ENCODE peak calls at places on chromosomes 16 and 17, in six cellular contexts. One of them, this sample, is unnamed.

GRCh38 chr17:34121311-34121710 is 133.8 kb upstream of the CCL2 start:
- DNase-seq in hippocampal formation: no peak
- DNase-seq in CD14-positive monocyte: no peak
- DNase-seq in tibial nerve: no peak
- DNase-seq in NCI-H1436: no peak
- DNase-seq in activated CD4-positive, CD25-positive, alpha-beta regulatory T cell treated with anti-CD3 and anti-CD28 coated beads, Interleukin-2, amount 50 U/mL, for 16 hours: no peak
- DNase-seq in this sample: no peak

GRCh38 chr17:78233678-78234077 is 2.2 kb downstream of the TMEM235 start:
- DNase-seq in hippocampal formation: no peak
- DNase-seq in CD14-positive monocyte: no peak
- DNase-seq in tibial nerve: no peak
- DNase-seq in NCI-H1436: no peak
- DNase-seq in activated CD4-positive, CD25-positive, alpha-beta regulatory T cell treated with anti-CD3 and anti-CD28 coated beads, Interleukin-2, amount 50 U/mL, for 16 hours: no peak
- DNase-seq in this sample: no peak

GRCh38 chr17:7676533-7676932 is 10.8 kb downstream of the TP53 start:
- DNase-seq in hippocampal formation: no peak
- DNase-seq in CD14-positive monocyte: no peak
- DNase-seq in tibial nerve: no peak
- DNase-seq in NCI-H1436: no peak
- DNase-seq in activated CD4-positive, CD25-positive, alpha-beta regulatory T cell treated with anti-CD3 and anti-CD28 coated beads, Interleukin-2, amount 50 U/mL, for 16 hours: no peak
- DNase-seq in this sample: no peak

GRCh38 chr17:205176-205538 is 23.7 kb upstream of the DOC2B start:
- DNase-seq in hippocampal formation: no peak
- DNase-seq in CD14-positive monocyte: no peak
- DNase-seq in tibial nerve: no peak
- DNase-seq in NCI-H1436: no peak
- DNase-seq in activated CD4-positive, CD25-positive, alpha-beta regulatory T cell treated with anti-CD3 and anti-CD28 coated beads, Interleukin-2, amount 50 U/mL, for 16 hours: no peak
- DNase-seq in this sample: peak; percentile 65

GRCh38 chr16:30488764-30489595 is 16.4 kb downstream of the ITGAL start:
- DNase-seq in hippocampal formation: no peak
- DNase-seq in CD14-positive monocyte: no peak
- DNase-seq in tibial nerve: no peak
- DNase-seq in NCI-H1436: no peak
- DNase-seq in activated CD4-positive, CD25-positive, alpha-beta regulatory T cell treated with anti-CD3 and anti-CD28 coated beads, Interleukin-2, amount 50 U/mL, for 16 hours: no peak
- DNase-seq in this sample: no peak

GRCh38 chr17:6666557-6666956 is 15.0 kb downstream of the C17orf100 start:
- DNase-seq in hippocampal formation: no peak
- DNase-seq in CD14-positive monocyte: no peak
- DNase-seq in tibial nerve: no peak
- DNase-seq in NCI-H1436: no peak
- DNase-seq in activated CD4-positive, CD25-positive, alpha-beta regulatory T cell treated with anti-CD3 and anti-CD28 coated beads, Interleukin-2, amount 50 U/mL, for 16 hours: no peak
- DNase-seq in this sample: no peak

GRCh38 chr17:79698086-79698690 is 32.6 kb upstream of the ENPP7 start:
- DNase-seq in hippocampal formation: no peak
- DNase-seq in CD14-positive monocyte: no peak
- DNase-seq in tibial nerve: no peak
- DNase-seq in NCI-H1436: no peak
- DNase-seq in activated CD4-positive, CD25-positive, alpha-beta regulatory T cell treated with anti-CD3 and anti-CD28 coated beads, Interleukin-2, amount 50 U/mL, for 16 hours: no peak
- DNase-seq in this sample: peak; percentile 62

GRCh38 chr17:42132941-42133340 is 10.3 kb downstream of the HSPB9 start:
- DNase-seq in hippocampal formation: peak; percentile 70
- DNase-seq in CD14-positive monocyte: no peak
- DNase-seq in tibial nerve: no peak
- DNase-seq in NCI-H1436: no peak
- DNase-seq in activated CD4-positive, CD25-positive, alpha-beta regulatory T cell treated with anti-CD3 and anti-CD28 coated beads, Interleukin-2, amount 50 U/mL, for 16 hours: no peak
- DNase-seq in this sample: no peak

GRCh38 chr17:63086483-63087185 is 120.6 kb downstream of the TANC2 start:
- DNase-seq in hippocampal formation: no peak
- DNase-seq in CD14-positive monocyte: no peak
- DNase-seq in tibial nerve: no peak
- DNase-seq in NCI-H1436: no peak
- DNase-seq in activated CD4-positive, CD25-positive, alpha-beta regulatory T cell treated with anti-CD3 and anti-CD28 coated beads, Interleukin-2, amount 50 U/mL, for 16 hours: no peak
- DNase-seq in this sample: no peak

GRCh38 chr17:34781571-34782108 is 179.6 kb downstream of the CCT6B start:
- DNase-seq in hippocampal formation: no peak
- DNase-seq in CD14-positive monocyte: no peak
- DNase-seq in tibial nerve: no peak
- DNase-seq in NCI-H1436: no peak
- DNase-seq in activated CD4-positive, CD25-positive, alpha-beta regulatory T cell treated with anti-CD3 and anti-CD28 coated beads, Interleukin-2, amount 50 U/mL, for 16 hours: no peak
- DNase-seq in this sample: no peak

GRCh38 chr17:10652984-10653680 is 4.0 kb downstream of the MYH3 start:
- DNase-seq in hippocampal formation: no peak
- DNase-seq in CD14-positive monocyte: no peak
- DNase-seq in tibial nerve: no peak
- DNase-seq in NCI-H1436: no peak
- DNase-seq in activated CD4-positive, CD25-positive, alpha-beta regulatory T cell treated with anti-CD3 and anti-CD28 coated beads, Interleukin-2, amount 50 U/mL, for 16 hours: no peak
- DNase-seq in this sample: no peak

GRCh38 chr16:2467301-2468141 is 3.6 kb upstream of the NTN3 start:
- DNase-seq in hippocampal formation: peak; percentile 26
- DNase-seq in CD14-positive monocyte: no peak
- DNase-seq in tibial nerve: peak; percentile 66
- DNase-seq in NCI-H1436: peak; percentile 83
- DNase-seq in activated CD4-positive, CD25-positive, alpha-beta regulatory T cell treated with anti-CD3 and anti-CD28 coated beads, Interleukin-2, amount 50 U/mL, for 16 hours: no peak
- DNase-seq in this sample: peak; percentile 79

GRCh38 chr16:56343661-56344517 is 81.5 kb downstream of the AMFR start:
- DNase-seq in hippocampal formation: no peak
- DNase-seq in CD14-positive monocyte: no peak
- DNase-seq in tibial nerve: no peak
- DNase-seq in NCI-H1436: no peak
- DNase-seq in activated CD4-positive, CD25-positive, alpha-beta regulatory T cell treated with anti-CD3 and anti-CD28 coated beads, Interleukin-2, amount 50 U/mL, for 16 hours: no peak
- DNase-seq in this sample: no peak

GRCh38 chr17:31787857-31788570 is 71.0 kb downstream of the COPRS start:
- DNase-seq in hippocampal formation: no peak
- DNase-seq in CD14-positive monocyte: no peak
- DNase-seq in tibial nerve: no peak
- DNase-seq in NCI-H1436: no peak
- DNase-seq in activated CD4-positive, CD25-positive, alpha-beta regulatory T cell treated with anti-CD3 and anti-CD28 coated beads, Interleukin-2, amount 50 U/mL, for 16 hours: no peak
- DNase-seq in this sample: no peak

GRCh38 chr17:42456223-42457106 is 2.2 kb upstream of the ATP6V0A1 start:
- DNase-seq in hippocampal formation: no peak
- DNase-seq in CD14-positive monocyte: no peak
- DNase-seq in tibial nerve: no peak
- DNase-seq in NCI-H1436: no peak
- DNase-seq in activated CD4-positive, CD25-positive, alpha-beta regulatory T cell treated with anti-CD3 and anti-CD28 coated beads, Interleukin-2, amount 50 U/mL, for 16 hours: no peak
- DNase-seq in this sample: no peak

GRCh38 chr17:35856603-35857002 is 12.1 kb downstream of the HEATR9 start:
- DNase-seq in hippocampal formation: no peak
- DNase-seq in CD14-positive monocyte: no peak
- DNase-seq in tibial nerve: no peak
- DNase-seq in NCI-H1436: no peak
- DNase-seq in activated CD4-positive, CD25-positive, alpha-beta regulatory T cell treated with anti-CD3 and anti-CD28 coated beads, Interleukin-2, amount 50 U/mL, for 16 hours: no peak
- DNase-seq in this sample: no peak

GRCh38 chr16:65598626-65599025 is 476.8 kb upstream of the CDH11 start:
- DNase-seq in hippocampal formation: no peak
- DNase-seq in CD14-positive monocyte: no peak
- DNase-seq in tibial nerve: no peak
- DNase-seq in NCI-H1436: no peak
- DNase-seq in activated CD4-positive, CD25-positive, alpha-beta regulatory T cell treated with anti-CD3 and anti-CD28 coated beads, Interleukin-2, amount 50 U/mL, for 16 hours: no peak
- DNase-seq in this sample: peak; percentile 86

GRCh38 chr16:86483-86952 is 8.5 kb downstream of the MPG start:
- DNase-seq in hippocampal formation: no peak
- DNase-seq in CD14-positive monocyte: no peak
- DNase-seq in tibial nerve: no peak
- DNase-seq in NCI-H1436: no peak
- DNase-seq in activated CD4-positive, CD25-positive, alpha-beta regulatory T cell treated with anti-CD3 and anti-CD28 coated beads, Interleukin-2, amount 50 U/mL, for 16 hours: no peak
- DNase-seq in this sample: no peak

This sample was measured in retina.